ENCODE peak calls at places on chromosomes 3 and 15, in five cellular contexts. B is neuronal stem cell, C is IMR-90, Z is mesendoderm, N is H9. D is an unnamed sample. For H3K79me1, the result is how much of the 10 kb centered on the place peaks cover.

GRCh38 chr3:179063945-179064560 is 7.6 kb downstream of the ZMAT3 start:
- DNase-seq in N (no peak), B (no peak), Z (no peak), C (peak), D (no peak)

GRCh38 chr3:123272547-123272946 is 70.8 kb downstream of the SEC22A start:
- DNase-seq in Z (peak), B (no peak), C (peak), N (no peak), D (no peak)

GRCh38 chr15:94042163-94042954 is 189.0 kb upstream of the MCTP2 start:
- DNase-seq in N (no peak), C (peak), Z (no peak), B (no peak), D (no peak)

GRCh38 chr3:50577348-50577747 is 8.0 kb downstream of the HEMK1 start:
- DNase-seq in B (no peak), N (no peak), C (no peak), Z (no peak), D (no peak)

GRCh38 chr15:57411945-57412768 is 35.9 kb downstream of the CGNL1 start:
- DNase-seq in C (no peak), N (no peak), B (no peak), Z (peak), D (peak)

GRCh38 chr15:76368135-76368588 is 31.6 kb downstream of the ISL2 start:
- DNase-seq in C (no peak), B (no peak), N (no peak), Z (peak), D (peak)

GRCh38 chr3:129605593-129606521 is 619 bp downstream of the PLXND1 start:
- DNase-seq in C (peak), Z (peak), N (peak), B (no peak), D (peak)

GRCh38 chr3:29642393-29643033 is 361.6 kb downstream of the RBMS3 start:
- DNase-seq in C (peak), B (no peak), N (no peak), Z (peak), D (no peak)

GRCh38 chr15:25136119-25136518 is 181.3 kb downstream of the SNRPN start:
- DNase-seq in B (no peak), Z (peak), N (no peak), C (peak), D (peak)

GRCh38 chr15:25731411-25731810 is 131.7 kb downstream of the ATP10A start:
- DNase-seq in Z (no peak), N (no peak), C (no peak), B (no peak), D (no peak)

GRCh38 chr15:38912067-38912466 is 347.5 kb upstream of the RASGRP1 start:
- DNase-seq in Z (no peak), B (no peak), N (no peak), C (peak), D (no peak)

DNA sequence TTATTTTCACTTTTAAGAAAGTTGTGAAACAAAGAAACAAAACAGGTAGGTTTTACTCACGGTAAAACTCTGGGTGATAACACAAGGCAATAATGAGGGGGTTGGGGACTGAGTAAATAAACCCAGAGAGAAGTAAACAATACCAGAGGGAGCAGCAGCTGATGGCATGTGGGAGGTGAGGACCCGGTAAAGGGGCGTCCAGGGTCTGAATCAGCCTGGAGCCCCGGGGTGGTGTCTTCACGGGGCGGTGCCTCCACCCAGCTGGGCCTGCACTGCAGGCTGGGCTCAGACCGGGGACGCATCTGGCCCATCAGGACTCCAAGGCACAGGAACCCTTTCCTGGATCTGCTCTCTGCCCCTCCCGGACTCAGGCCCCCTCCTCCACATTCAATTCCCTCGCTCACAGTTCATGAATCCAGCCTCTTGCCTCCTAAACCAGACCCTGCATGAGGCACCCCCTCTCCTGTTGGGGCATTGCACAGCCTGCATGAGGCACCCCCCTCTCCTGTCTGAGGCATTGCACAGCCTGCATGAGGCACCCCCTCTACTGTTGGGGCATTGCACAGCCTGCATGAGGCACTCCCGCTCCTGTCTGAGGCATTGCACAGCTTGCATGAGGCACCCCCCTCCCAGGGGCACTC is 73.9 kb upstream of the MFGE8 start:
- DNase-seq in N (no peak), Z (peak), B (no peak), C (no peak), D (no peak)
- H3K18ac ChIP-seq in N (peak), Z (peak), B (peak), C (peak), D (peak)

GRCh38 chr3:17045705-17046104 is 160.9 kb downstream of the PLCL2 start:
- DNase-seq in B (no peak), C (no peak), Z (no peak), N (no peak), D (no peak)
- H3K79me1 ChIP-seq in B (under half), C (under half), Z (under half), N (under half), D (under half)

GRCh38 chr3:105821433-105821832 is 47.4 kb downstream of the CBLB start:
- DNase-seq in B (no peak), C (no peak), N (no peak), Z (no peak), D (no peak)

GRCh38 chr3:105827101-105827634 is 41.6 kb downstream of the CBLB start:
- DNase-seq in Z (no peak), B (no peak), C (no peak), N (no peak), D (no peak)

GRCh38 chr3:105823149-105823866 is 45.5 kb downstream of the CBLB start:
- DNase-seq in C (peak), N (no peak), Z (no peak), B (no peak), D (peak)

GRCh38 chr3:105822171-105823123 is 46.4 kb downstream of the CBLB start:
- DNase-seq in C (no peak), Z (no peak), B (no peak), N (no peak), D (no peak)

DNA sequence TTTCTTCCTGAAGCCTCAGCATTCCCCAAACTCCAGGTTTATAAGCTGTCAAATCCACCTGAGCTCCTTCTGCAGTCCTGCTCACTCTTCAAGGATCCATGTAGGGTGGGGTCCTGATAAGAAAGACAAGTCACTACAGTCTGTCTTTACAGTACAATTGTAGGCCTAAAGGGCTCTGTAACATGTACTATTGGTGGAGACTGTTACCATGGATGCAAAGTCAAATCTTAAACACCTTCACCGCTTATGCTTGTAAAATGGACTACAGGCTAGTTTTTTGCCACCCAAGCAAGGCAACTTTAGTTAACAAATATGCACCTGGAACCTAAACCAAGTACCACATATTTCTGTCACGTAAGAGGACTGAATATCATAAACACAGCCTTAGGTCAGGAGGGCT is 44.7 kb downstream of the CBLB start:
- DNase-seq in Z (no peak), N (no peak), B (no peak), C (no peak), D (no peak)
- H4K8ac ChIP-seq in Z (no peak), N (no peak), B (no peak), C (peak), D (no peak)

DNA sequence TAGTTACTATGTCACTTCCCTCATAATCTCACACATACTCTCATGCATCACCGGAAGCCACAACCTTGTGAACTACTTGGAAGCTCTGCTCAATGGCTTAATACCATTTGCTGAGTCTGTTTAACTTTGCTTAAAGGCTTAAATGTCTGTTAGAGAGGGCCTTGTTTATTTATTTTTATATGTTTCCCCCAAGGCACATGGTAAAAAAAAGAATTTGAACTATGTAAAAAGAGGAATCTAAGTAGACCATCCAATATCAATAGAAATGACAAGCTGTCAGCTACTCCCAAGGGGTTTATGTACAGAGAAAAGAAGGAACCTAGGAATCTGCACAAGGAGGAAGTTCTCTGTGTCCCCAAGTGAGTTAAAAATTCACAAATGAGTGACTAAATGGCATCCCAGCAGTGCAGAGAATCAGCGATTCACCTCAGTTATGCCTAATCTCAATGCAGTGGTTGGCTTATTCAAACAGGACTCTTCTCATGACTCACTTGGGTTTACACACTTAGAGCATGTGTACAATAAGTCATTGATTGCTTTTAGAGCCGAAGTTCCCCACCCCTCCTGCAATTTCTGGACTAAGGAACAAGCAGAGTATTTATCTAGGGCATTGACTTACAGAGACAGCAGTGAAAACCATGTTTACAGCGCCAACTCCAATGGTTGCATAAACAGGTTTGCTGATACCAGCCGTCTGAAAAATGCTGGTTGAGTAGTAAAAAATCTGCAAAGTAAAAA is 24.4 kb downstream of the SLC2A2 start:
- DNase-seq in Z (no peak), N (no peak), C (peak), B (no peak), D (no peak)
- H3K18ac ChIP-seq in Z (no peak), N (no peak), C (peak), B (no peak), D (no peak)

GRCh38 chr15:70090436-70091291 is 7.1 kb downstream of the TLE3 start:
- DNase-seq in N (no peak), B (no peak), C (no peak), Z (peak), D (no peak)
- H3K79me1 ChIP-seq in N (under half), B (under half), C (half or more), Z (under half), D (under half)

GRCh38 chr3:170749765-170750477 is 120.1 kb downstream of the RPL22L1 start:
- DNase-seq in Z (no peak), N (no peak), C (peak), B (no peak), D (no peak)

GRCh38 chr3:170751083-170751893 is 118.7 kb downstream of the RPL22L1 start:
- DNase-seq in C (peak), Z (peak), N (no peak), B (no peak), D (no peak)

GRCh38 chr3:170751894-170752283 is 118.1 kb downstream of the RPL22L1 start:
- DNase-seq in B (no peak), N (no peak), Z (no peak), C (peak), D (no peak)

GRCh38 chr3:170749185-170749584 is 120.8 kb downstream of the RPL22L1 start:
- DNase-seq in B (no peak), Z (no peak), N (no peak), C (no peak), D (no peak)

GRCh38 chr3:170750478-170750830 is 119.5 kb downstream of the RPL22L1 start:
- DNase-seq in N (no peak), C (no peak), B (no peak), Z (no peak), D (no peak)
- H4K8ac ChIP-seq in N (no peak), C (peak), B (no peak), Z (no peak), D (no peak)